ENCODE peak calls at places on chromosome 10, in four cellular contexts. R is GM23338, V is MM.1S, B is thoracic aorta. X is an unnamed sample.

GRCh38 chr10:18010050-18010449 is 58.3 kb downstream of the SLC39A12 start:
- DNase-seq in B (no peak), R (no peak), V (no peak), X (no peak)

GRCh38 chr10:125742465-125742864 is 23.0 kb downstream of the EDRF1 start:
- DNase-seq in B (no peak), R (peak; percentile 8), V (no peak), X (no peak)

GRCh38 chr10:96017227-96017687 is 26.1 kb upstream of the CCNJ start:
- DNase-seq in B (no peak), V (peak; percentile 77), R (peak; percentile 83), X (no peak)

GRCh38 chr10:3781458-3782098 is 3.4 kb downstream of the KLF6 start:
- DNase-seq in R (no peak), B (no peak), V (no peak), X (peak; percentile 54)

GRCh38 chr10:35336921-35337741 is 822 bp downstream of the CCNY start:
- DNase-seq in R (peak; percentile 45), V (peak; percentile 28), B (no peak), X (peak; percentile 31)

GRCh38 chr10:80598084-80598798 is 60.5 kb downstream of the SH2D4B start:
- DNase-seq in V (no peak), R (no peak), B (no peak), X (no peak)

GRCh38 chr10:50788951-50789904 is 49.5 kb downstream of the ASAH2B start:
- DNase-seq in R (peak; percentile 75), V (no peak), B (no peak), X (no peak)

GRCh38 chr10:111104811-111105210 is 28.0 kb downstream of the ADRA2A start:
- DNase-seq in B (no peak), R (no peak), V (no peak), X (no peak)

GRCh38 chr10:120963053-120963533 is 111.9 kb downstream of the WDR11 start:
- DNase-seq in V (no peak), R (peak; percentile 76), B (no peak), X (no peak)
- TF ChIP-seq CTCF in V (no peak), R (no peak), B (no peak), X (no peak)

GRCh38 chr10:121339136-121339535 is 259.1 kb downstream of the FGFR2 start:
- DNase-seq in B (no peak), V (no peak), R (no peak), X (no peak)
- H3K27ac ChIP-seq in B (no peak overlapping the region), V (no peak overlapping the region), R (no peak overlapping the region), X (no peak overlapping the region)

GRCh38 chr10:93493162-93493561 is 3.2 kb upstream of the CEP55 start:
- DNase-seq in R (peak; percentile 48), B (no peak), V (no peak), X (no peak)
- TF ChIP-seq CTCF in R (no peak), B (no peak), V (no peak), X (no peak)

GRCh38 chr10:88582806-88583583 is at the start of gene RNLS:
- DNase-seq in V (peak; percentile 79), R (peak; percentile 80), B (peak; percentile 3), X (peak; percentile 42)
- H3K27ac ChIP-seq in V (peak within 1 kb of the TSS; percentile 93), R (peak within 1 kb of the TSS; percentile 78), B (peak within 1 kb of the TSS; percentile 97), X (peak within 1 kb of the TSS; percentile 96)

GRCh38 chr10:82953909-82954308 is 1078.9 kb downstream of the NRG3 start:
- DNase-seq in V (no peak), B (no peak), R (peak; percentile 32), X (no peak)
- TF ChIP-seq CTCF in V (peak; percentile 15), B (no peak), R (peak; percentile 51), X (no peak)

GRCh38 chr10:74174533-74174932 is 23.5 kb downstream of the ADK start:
- DNase-seq in B (no peak), V (no peak), R (no peak), X (no peak)
- H3K27ac ChIP-seq in B (no peak overlapping the region), V (no peak overlapping the region), R (no peak overlapping the region), X (no peak overlapping the region)

DNA sequence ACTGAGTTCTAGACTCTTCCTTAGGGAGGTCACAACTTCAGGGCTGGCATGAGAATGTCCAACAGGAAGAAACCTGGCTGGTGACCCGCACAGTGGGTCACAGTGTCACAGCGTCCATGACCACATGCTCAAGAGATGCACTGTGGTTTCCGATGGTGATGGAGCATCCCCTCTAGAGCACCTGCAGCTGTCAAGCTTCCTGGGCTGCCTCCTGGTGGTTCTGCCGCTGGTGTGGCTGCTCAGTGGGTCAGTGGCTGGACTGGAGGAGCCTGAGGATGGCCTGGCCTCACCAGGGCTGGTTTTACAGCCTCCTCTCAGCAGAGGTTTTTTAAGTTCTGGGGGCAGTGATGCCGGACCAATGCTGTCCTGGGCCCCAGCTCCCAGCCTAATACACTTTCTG is 149.3 kb downstream of the SH3PXD2A start:
- DNase-seq in V (peak; percentile 63), R (no peak), B (no peak), X (no peak)
- TF ChIP-seq CTCF in V (peak; percentile 37), R (peak; percentile 42), B (no peak), X (no peak)

GRCh38 chr10:119703903-119704508 is 21.8 kb upstream of the INPP5F start:
- DNase-seq in R (no peak), B (no peak), V (no peak), X (no peak)
- H3K27ac ChIP-seq in R (no peak overlapping the region), B (no peak overlapping the region), V (peak overlapping the region; percentile 65), X (no peak overlapping the region)

GRCh38 chr10:44977287-44978212 is 1.1 kb downstream of the DEPP1 start:
- DNase-seq in R (no peak), B (no peak), V (no peak), X (no peak)
- TF ChIP-seq CTCF in R (no peak), B (no peak), V (no peak), X (no peak)

X was measured in breast epithelium.